ENCODE peak calls at places on chromosomes 4 and X, in eight cellular contexts. One of them, this sample, is unnamed.

GRCh38 chrX:94871640-94872039 is 1197.6 kb downstream of the FAM133A start:
- DNase-seq in stimulated activated CD4-positive, alpha-beta T cell treated with anti-CD3 and anti-CD28 coated beads, Interleukin-4, amount 100 ng/mL, for 1 hour: no peak
- DNase-seq in fibroblast of gingiva: no peak
- DNase-seq in NCI-H2171: no peak
- DNase-seq in left cardiac atrium: no peak
- DNase-seq in NCI-H510A: no peak
- DNase-seq in stromal cell of bone marrow: no peak
- DNase-seq in activated CD4-positive, alpha-beta T cell treated with anti-CD3 and anti-CD28 coated beads, Interleukin-2, amount 50 U/mL, for 24 hours: no peak
- DNase-seq in this sample: no peak

GRCh38 chrX:71235482-71235881 is 12.5 kb downstream of the GJB1 start:
- DNase-seq in activated CD4-positive, alpha-beta T cell treated with anti-CD3 and anti-CD28 coated beads, Interleukin-2, amount 50 U/mL, for 24 hours: no peak
- DNase-seq in left cardiac atrium: no peak
- DNase-seq in stimulated activated CD4-positive, alpha-beta T cell treated with anti-CD3 and anti-CD28 coated beads, Interleukin-4, amount 100 ng/mL, for 1 hour: no peak
- DNase-seq in stromal cell of bone marrow: no peak
- DNase-seq in NCI-H2171: no peak
- DNase-seq in NCI-H510A: no peak
- DNase-seq in fibroblast of gingiva: no peak
- DNase-seq in this sample: no peak

GRCh38 chrX:12563121-12563520 is 228.1 kb upstream of the PRPS2 start:
- DNase-seq in left cardiac atrium: no peak
- DNase-seq in stimulated activated CD4-positive, alpha-beta T cell treated with anti-CD3 and anti-CD28 coated beads, Interleukin-4, amount 100 ng/mL, for 1 hour: no peak
- DNase-seq in stromal cell of bone marrow: peak
- DNase-seq in fibroblast of gingiva: no peak
- DNase-seq in NCI-H2171: no peak
- DNase-seq in activated CD4-positive, alpha-beta T cell treated with anti-CD3 and anti-CD28 coated beads, Interleukin-2, amount 50 U/mL, for 24 hours: no peak
- DNase-seq in NCI-H510A: no peak
- DNase-seq in this sample: no peak

GRCh38 chr4:16710198-16710597 is 188.2 kb downstream of the LDB2 start:
- DNase-seq in left cardiac atrium: no peak
- DNase-seq in stromal cell of bone marrow: no peak
- DNase-seq in stimulated activated CD4-positive, alpha-beta T cell treated with anti-CD3 and anti-CD28 coated beads, Interleukin-4, amount 100 ng/mL, for 1 hour: no peak
- DNase-seq in NCI-H2171: no peak
- DNase-seq in NCI-H510A: no peak
- DNase-seq in fibroblast of gingiva: no peak
- DNase-seq in activated CD4-positive, alpha-beta T cell treated with anti-CD3 and anti-CD28 coated beads, Interleukin-2, amount 50 U/mL, for 24 hours: no peak
- DNase-seq in this sample: no peak

GRCh38 chr4:17526695-17527477 is 11.9 kb downstream of the CLRN2 start:
- DNase-seq in NCI-H510A: no peak
- DNase-seq in stimulated activated CD4-positive, alpha-beta T cell treated with anti-CD3 and anti-CD28 coated beads, Interleukin-4, amount 100 ng/mL, for 1 hour: no peak
- DNase-seq in fibroblast of gingiva: no peak
- DNase-seq in left cardiac atrium: no peak
- DNase-seq in NCI-H2171: no peak
- DNase-seq in stromal cell of bone marrow: no peak
- DNase-seq in activated CD4-positive, alpha-beta T cell treated with anti-CD3 and anti-CD28 coated beads, Interleukin-2, amount 50 U/mL, for 24 hours: no peak
- DNase-seq in this sample: no peak

GRCh38 chr4:97252615-97253154 is 890.6 kb downstream of the STPG2 start:
- DNase-seq in NCI-H510A: no peak
- DNase-seq in activated CD4-positive, alpha-beta T cell treated with anti-CD3 and anti-CD28 coated beads, Interleukin-2, amount 50 U/mL, for 24 hours: no peak
- DNase-seq in left cardiac atrium: no peak
- DNase-seq in stimulated activated CD4-positive, alpha-beta T cell treated with anti-CD3 and anti-CD28 coated beads, Interleukin-4, amount 100 ng/mL, for 1 hour: no peak
- DNase-seq in fibroblast of gingiva: no peak
- DNase-seq in stromal cell of bone marrow: no peak
- DNase-seq in NCI-H2171: no peak
- DNase-seq in this sample: no peak

GRCh38 chr4:32499176-32499575 is 1779.0 kb downstream of the PCDH7 start:
- DNase-seq in activated CD4-positive, alpha-beta T cell treated with anti-CD3 and anti-CD28 coated beads, Interleukin-2, amount 50 U/mL, for 24 hours: no peak
- DNase-seq in NCI-H2171: no peak
- DNase-seq in NCI-H510A: no peak
- DNase-seq in fibroblast of gingiva: peak
- DNase-seq in left cardiac atrium: no peak
- DNase-seq in stimulated activated CD4-positive, alpha-beta T cell treated with anti-CD3 and anti-CD28 coated beads, Interleukin-4, amount 100 ng/mL, for 1 hour: no peak
- DNase-seq in stromal cell of bone marrow: peak
- DNase-seq in this sample: no peak

GRCh38 chr4:3446631-3447320 is 5.0 kb downstream of the HGFAC start:
- DNase-seq in NCI-H2171: no peak
- DNase-seq in fibroblast of gingiva: no peak
- DNase-seq in activated CD4-positive, alpha-beta T cell treated with anti-CD3 and anti-CD28 coated beads, Interleukin-2, amount 50 U/mL, for 24 hours: no peak
- DNase-seq in stimulated activated CD4-positive, alpha-beta T cell treated with anti-CD3 and anti-CD28 coated beads, Interleukin-4, amount 100 ng/mL, for 1 hour: no peak
- DNase-seq in stromal cell of bone marrow: no peak
- DNase-seq in NCI-H510A: no peak
- DNase-seq in left cardiac atrium: no peak
- DNase-seq in this sample: no peak

GRCh38 chrX:132480581-132481203 is 8.1 kb downstream of the MBNL3 start:
- DNase-seq in NCI-H2171: no peak
- DNase-seq in fibroblast of gingiva: peak
- DNase-seq in left cardiac atrium: no peak
- DNase-seq in NCI-H510A: peak
- DNase-seq in stromal cell of bone marrow: peak
- DNase-seq in stimulated activated CD4-positive, alpha-beta T cell treated with anti-CD3 and anti-CD28 coated beads, Interleukin-4, amount 100 ng/mL, for 1 hour: peak
- DNase-seq in activated CD4-positive, alpha-beta T cell treated with anti-CD3 and anti-CD28 coated beads, Interleukin-2, amount 50 U/mL, for 24 hours: peak
- DNase-seq in this sample: peak

GRCh38 chr4:1981251-1982055 is 27.3 kb downstream of the NELFA start:
- DNase-seq in NCI-H510A: no peak
- DNase-seq in fibroblast of gingiva: peak
- DNase-seq in stimulated activated CD4-positive, alpha-beta T cell treated with anti-CD3 and anti-CD28 coated beads, Interleukin-4, amount 100 ng/mL, for 1 hour: no peak
- DNase-seq in NCI-H2171: no peak
- DNase-seq in stromal cell of bone marrow: no peak
- DNase-seq in left cardiac atrium: no peak
- DNase-seq in activated CD4-positive, alpha-beta T cell treated with anti-CD3 and anti-CD28 coated beads, Interleukin-2, amount 50 U/mL, for 24 hours: no peak
- DNase-seq in this sample: peak

GRCh38 chr4:123096038-123096437 is 173.6 kb upstream of the NUDT6 start:
- DNase-seq in NCI-H510A: no peak
- DNase-seq in left cardiac atrium: no peak
- DNase-seq in stromal cell of bone marrow: no peak
- DNase-seq in NCI-H2171: no peak
- DNase-seq in fibroblast of gingiva: peak
- DNase-seq in activated CD4-positive, alpha-beta T cell treated with anti-CD3 and anti-CD28 coated beads, Interleukin-2, amount 50 U/mL, for 24 hours: no peak
- DNase-seq in stimulated activated CD4-positive, alpha-beta T cell treated with anti-CD3 and anti-CD28 coated beads, Interleukin-4, amount 100 ng/mL, for 1 hour: no peak
- DNase-seq in this sample: peak

GRCh38 chrX:56733459-56734046 is 4.5 kb downstream of the NBDY start:
- DNase-seq in stimulated activated CD4-positive, alpha-beta T cell treated with anti-CD3 and anti-CD28 coated beads, Interleukin-4, amount 100 ng/mL, for 1 hour: peak
- DNase-seq in fibroblast of gingiva: peak
- DNase-seq in stromal cell of bone marrow: peak
- DNase-seq in NCI-H2171: no peak
- DNase-seq in left cardiac atrium: peak
- DNase-seq in activated CD4-positive, alpha-beta T cell treated with anti-CD3 and anti-CD28 coated beads, Interleukin-2, amount 50 U/mL, for 24 hours: peak
- DNase-seq in NCI-H510A: peak
- DNase-seq in this sample: peak

GRCh38 chrX:40108084-40108958 is 10.6 kb upstream of the BCOR start:
- DNase-seq in fibroblast of gingiva: no peak
- DNase-seq in stimulated activated CD4-positive, alpha-beta T cell treated with anti-CD3 and anti-CD28 coated beads, Interleukin-4, amount 100 ng/mL, for 1 hour: no peak
- DNase-seq in stromal cell of bone marrow: no peak
- DNase-seq in NCI-H2171: peak
- DNase-seq in left cardiac atrium: peak
- DNase-seq in activated CD4-positive, alpha-beta T cell treated with anti-CD3 and anti-CD28 coated beads, Interleukin-2, amount 50 U/mL, for 24 hours: no peak
- DNase-seq in NCI-H510A: peak
- DNase-seq in this sample: peak

GRCh38 chr4:13721894-13722293 is 94.4 kb upstream of the BOD1L1 start:
- DNase-seq in NCI-H510A: no peak
- DNase-seq in stimulated activated CD4-positive, alpha-beta T cell treated with anti-CD3 and anti-CD28 coated beads, Interleukin-4, amount 100 ng/mL, for 1 hour: no peak
- DNase-seq in left cardiac atrium: no peak
- DNase-seq in stromal cell of bone marrow: no peak
- DNase-seq in activated CD4-positive, alpha-beta T cell treated with anti-CD3 and anti-CD28 coated beads, Interleukin-2, amount 50 U/mL, for 24 hours: no peak
- DNase-seq in fibroblast of gingiva: no peak
- DNase-seq in NCI-H2171: no peak
- DNase-seq in this sample: no peak

GRCh38 chrX:308821-309520 is 9.6 kb downstream of the GTPBP6 start:
- DNase-seq in fibroblast of gingiva: no peak
- DNase-seq in NCI-H2171: no peak
- DNase-seq in NCI-H510A: no peak
- DNase-seq in stimulated activated CD4-positive, alpha-beta T cell treated with anti-CD3 and anti-CD28 coated beads, Interleukin-4, amount 100 ng/mL, for 1 hour: no peak
- DNase-seq in stromal cell of bone marrow: no peak
- DNase-seq in activated CD4-positive, alpha-beta T cell treated with anti-CD3 and anti-CD28 coated beads, Interleukin-2, amount 50 U/mL, for 24 hours: no peak
- DNase-seq in left cardiac atrium: peak
- DNase-seq in this sample: no peak

GRCh38 chr4:15400911-15401671 is 26.7 kb upstream of the C1QTNF7 start:
- DNase-seq in NCI-H2171: no peak
- DNase-seq in activated CD4-positive, alpha-beta T cell treated with anti-CD3 and anti-CD28 coated beads, Interleukin-2, amount 50 U/mL, for 24 hours: no peak
- DNase-seq in stromal cell of bone marrow: peak
- DNase-seq in stimulated activated CD4-positive, alpha-beta T cell treated with anti-CD3 and anti-CD28 coated beads, Interleukin-4, amount 100 ng/mL, for 1 hour: peak
- DNase-seq in fibroblast of gingiva: peak
- DNase-seq in NCI-H510A: no peak
- DNase-seq in left cardiac atrium: peak
- DNase-seq in this sample: no peak

GRCh38 chr4:52983563-52984303 is 121.6 kb downstream of the RASL11B start:
- DNase-seq in NCI-H2171: peak
- DNase-seq in NCI-H510A: peak
- DNase-seq in activated CD4-positive, alpha-beta T cell treated with anti-CD3 and anti-CD28 coated beads, Interleukin-2, amount 50 U/mL, for 24 hours: peak
- DNase-seq in stimulated activated CD4-positive, alpha-beta T cell treated with anti-CD3 and anti-CD28 coated beads, Interleukin-4, amount 100 ng/mL, for 1 hour: no peak
- DNase-seq in fibroblast of gingiva: peak
- DNase-seq in stromal cell of bone marrow: peak
- DNase-seq in left cardiac atrium: no peak
- DNase-seq in this sample: peak

GRCh38 chrX:55640854-55641253 is 17.7 kb downstream of the FOXR2 start:
- DNase-seq in NCI-H2171: no peak
- DNase-seq in stimulated activated CD4-positive, alpha-beta T cell treated with anti-CD3 and anti-CD28 coated beads, Interleukin-4, amount 100 ng/mL, for 1 hour: no peak
- DNase-seq in stromal cell of bone marrow: no peak
- DNase-seq in activated CD4-positive, alpha-beta T cell treated with anti-CD3 and anti-CD28 coated beads, Interleukin-2, amount 50 U/mL, for 24 hours: no peak
- DNase-seq in left cardiac atrium: no peak
- DNase-seq in NCI-H510A: no peak
- DNase-seq in fibroblast of gingiva: no peak
- DNase-seq in this sample: no peak

GRCh38 chrX:56963377-56963776 is 32.0 kb downstream of the SPIN3 start:
- DNase-seq in NCI-H2171: no peak
- DNase-seq in stromal cell of bone marrow: no peak
- DNase-seq in left cardiac atrium: no peak
- DNase-seq in fibroblast of gingiva: no peak
- DNase-seq in stimulated activated CD4-positive, alpha-beta T cell treated with anti-CD3 and anti-CD28 coated beads, Interleukin-4, amount 100 ng/mL, for 1 hour: no peak
- DNase-seq in activated CD4-positive, alpha-beta T cell treated with anti-CD3 and anti-CD28 coated beads, Interleukin-2, amount 50 U/mL, for 24 hours: no peak
- DNase-seq in NCI-H510A: no peak
- DNase-seq in this sample: no peak

GRCh38 chr4:162350331-162350730 is 186.5 kb upstream of the FSTL5 start:
- DNase-seq in stromal cell of bone marrow: no peak
- DNase-seq in NCI-H2171: no peak
- DNase-seq in fibroblast of gingiva: no peak
- DNase-seq in left cardiac atrium: no peak
- DNase-seq in NCI-H510A: no peak
- DNase-seq in activated CD4-positive, alpha-beta T cell treated with anti-CD3 and anti-CD28 coated beads, Interleukin-2, amount 50 U/mL, for 24 hours: no peak
- DNase-seq in stimulated activated CD4-positive, alpha-beta T cell treated with anti-CD3 and anti-CD28 coated beads, Interleukin-4, amount 100 ng/mL, for 1 hour: no peak
- DNase-seq in this sample: no peak

GRCh38 chrX:101764538-101764937 is 104.9 kb upstream of the ARMCX2 start:
- DNase-seq in activated CD4-positive, alpha-beta T cell treated with anti-CD3 and anti-CD28 coated beads, Interleukin-2, amount 50 U/mL, for 24 hours: no peak
- DNase-seq in NCI-H510A: no peak
- DNase-seq in left cardiac atrium: no peak
- DNase-seq in stimulated activated CD4-positive, alpha-beta T cell treated with anti-CD3 and anti-CD28 coated beads, Interleukin-4, amount 100 ng/mL, for 1 hour: no peak
- DNase-seq in stromal cell of bone marrow: no peak
- DNase-seq in fibroblast of gingiva: no peak
- DNase-seq in NCI-H2171: no peak
- DNase-seq in this sample: no peak

GRCh38 chr4:111778543-111778942 is 366.7 kb upstream of the FAM241A start:
- DNase-seq in stimulated activated CD4-positive, alpha-beta T cell treated with anti-CD3 and anti-CD28 coated beads, Interleukin-4, amount 100 ng/mL, for 1 hour: no peak
- DNase-seq in fibroblast of gingiva: no peak
- DNase-seq in NCI-H510A: no peak
- DNase-seq in NCI-H2171: no peak
- DNase-seq in stromal cell of bone marrow: no peak
- DNase-seq in activated CD4-positive, alpha-beta T cell treated with anti-CD3 and anti-CD28 coated beads, Interleukin-2, amount 50 U/mL, for 24 hours: no peak
- DNase-seq in left cardiac atrium: no peak
- DNase-seq in this sample: no peak

GRCh38 chr4:176002007-176002623 is 63.5 kb upstream of the WDR17 start:
- DNase-seq in fibroblast of gingiva: no peak
- DNase-seq in activated CD4-positive, alpha-beta T cell treated with anti-CD3 and anti-CD28 coated beads, Interleukin-2, amount 50 U/mL, for 24 hours: no peak
- DNase-seq in stimulated activated CD4-positive, alpha-beta T cell treated with anti-CD3 and anti-CD28 coated beads, Interleukin-4, amount 100 ng/mL, for 1 hour: no peak
- DNase-seq in NCI-H2171: no peak
- DNase-seq in stromal cell of bone marrow: no peak
- DNase-seq in left cardiac atrium: peak
- DNase-seq in NCI-H510A: no peak
- DNase-seq in this sample: no peak

GRCh38 chr4:179981161-179981560 is 2262.0 kb upstream of the TENM3 start:
- DNase-seq in NCI-H2171: no peak
- DNase-seq in stimulated activated CD4-positive, alpha-beta T cell treated with anti-CD3 and anti-CD28 coated beads, Interleukin-4, amount 100 ng/mL, for 1 hour: no peak
- DNase-seq in left cardiac atrium: no peak
- DNase-seq in NCI-H510A: no peak
- DNase-seq in fibroblast of gingiva: no peak
- DNase-seq in stromal cell of bone marrow: no peak
- DNase-seq in activated CD4-positive, alpha-beta T cell treated with anti-CD3 and anti-CD28 coated beads, Interleukin-2, amount 50 U/mL, for 24 hours: no peak
- DNase-seq in this sample: no peak

GRCh38 chr4:83389756-83390505 is 55.3 kb upstream of the HPSE start:
- DNase-seq in left cardiac atrium: no peak
- DNase-seq in activated CD4-positive, alpha-beta T cell treated with anti-CD3 and anti-CD28 coated beads, Interleukin-2, amount 50 U/mL, for 24 hours: no peak
- DNase-seq in NCI-H510A: no peak
- DNase-seq in fibroblast of gingiva: no peak
- DNase-seq in stimulated activated CD4-positive, alpha-beta T cell treated with anti-CD3 and anti-CD28 coated beads, Interleukin-4, amount 100 ng/mL, for 1 hour: no peak
- DNase-seq in stromal cell of bone marrow: no peak
- DNase-seq in NCI-H2171: no peak
- DNase-seq in this sample: no peak

GRCh38 chr4:94668724-94669123 is 89.0 kb upstream of the BMPR1B start:
- DNase-seq in activated CD4-positive, alpha-beta T cell treated with anti-CD3 and anti-CD28 coated beads, Interleukin-2, amount 50 U/mL, for 24 hours: no peak
- DNase-seq in fibroblast of gingiva: no peak
- DNase-seq in stimulated activated CD4-positive, alpha-beta T cell treated with anti-CD3 and anti-CD28 coated beads, Interleukin-4, amount 100 ng/mL, for 1 hour: no peak
- DNase-seq in left cardiac atrium: no peak
- DNase-seq in NCI-H510A: no peak
- DNase-seq in NCI-H2171: no peak
- DNase-seq in stromal cell of bone marrow: no peak
- DNase-seq in this sample: no peak

GRCh38 chrX:134908235-134908834 is 82.5 kb upstream of the SMIM10 start:
- DNase-seq in left cardiac atrium: no peak
- DNase-seq in NCI-H510A: no peak
- DNase-seq in NCI-H2171: peak
- DNase-seq in activated CD4-positive, alpha-beta T cell treated with anti-CD3 and anti-CD28 coated beads, Interleukin-2, amount 50 U/mL, for 24 hours: no peak
- DNase-seq in stromal cell of bone marrow: no peak
- DNase-seq in fibroblast of gingiva: peak
- DNase-seq in stimulated activated CD4-positive, alpha-beta T cell treated with anti-CD3 and anti-CD28 coated beads, Interleukin-4, amount 100 ng/mL, for 1 hour: no peak
- DNase-seq in this sample: peak

GRCh38 chr4:26931961-26932360 is 71.3 kb downstream of the STIM2 start:
- DNase-seq in left cardiac atrium: no peak
- DNase-seq in NCI-H2171: no peak
- DNase-seq in fibroblast of gingiva: no peak
- DNase-seq in stromal cell of bone marrow: no peak
- DNase-seq in NCI-H510A: no peak
- DNase-seq in activated CD4-positive, alpha-beta T cell treated with anti-CD3 and anti-CD28 coated beads, Interleukin-2, amount 50 U/mL, for 24 hours: no peak
- DNase-seq in stimulated activated CD4-positive, alpha-beta T cell treated with anti-CD3 and anti-CD28 coated beads, Interleukin-4, amount 100 ng/mL, for 1 hour: no peak
- DNase-seq in this sample: no peak

GRCh38 chr4:40628888-40629287 is 776 bp downstream of the RBM47 start:
- DNase-seq in NCI-H2171: no peak
- DNase-seq in activated CD4-positive, alpha-beta T cell treated with anti-CD3 and anti-CD28 coated beads, Interleukin-2, amount 50 U/mL, for 24 hours: no peak
- DNase-seq in stimulated activated CD4-positive, alpha-beta T cell treated with anti-CD3 and anti-CD28 coated beads, Interleukin-4, amount 100 ng/mL, for 1 hour: no peak
- DNase-seq in stromal cell of bone marrow: no peak
- DNase-seq in fibroblast of gingiva: no peak
- DNase-seq in left cardiac atrium: no peak
- DNase-seq in NCI-H510A: no peak
- DNase-seq in this sample: no peak

GRCh38 chr4:184548321-184548650 is 73.9 kb upstream of the IRF2 start:
- DNase-seq in NCI-H2171: no peak
- DNase-seq in left cardiac atrium: no peak
- DNase-seq in activated CD4-positive, alpha-beta T cell treated with anti-CD3 and anti-CD28 coated beads, Interleukin-2, amount 50 U/mL, for 24 hours: no peak
- DNase-seq in stimulated activated CD4-positive, alpha-beta T cell treated with anti-CD3 and anti-CD28 coated beads, Interleukin-4, amount 100 ng/mL, for 1 hour: no peak
- DNase-seq in fibroblast of gingiva: no peak
- DNase-seq in NCI-H510A: no peak
- DNase-seq in stromal cell of bone marrow: no peak
- DNase-seq in this sample: no peak

This sample was measured in dermis blood vessel endothelial cell.